ENCODE peak calls at places on chromosomes 12 and 14, in five cellular contexts. N, R, G, T and M are unnamed samples. For H3K36me3, the result is how much of the 10 kb centered on the place peaks cover.

GRCh38 chr12:754238-754816 is 1.9 kb downstream of the WNK1 start:
- DNase-seq in N (no peak), R (no peak), G (no peak), T (no peak), M (no peak)

GRCh38 chr12:110185626-110186025 is 61.5 kb downstream of the IFT81 start:
- DNase-seq in N (no peak), R (no peak), G (no peak), T (no peak), M (no peak)

GRCh38 chr12:57127710-57128518 is at the start of gene LRP1:
- DNase-seq in N (peak), R (peak), G (peak), T (no peak), M (peak)

GRCh38 chr12:94074216-94074969 is 74.0 kb upstream of the PLXNC1 start:
- DNase-seq in N (no peak), R (peak), G (no peak), T (peak), M (no peak)

GRCh38 chr12:130880411-130880885 is 8.6 kb downstream of the RAN start:
- DNase-seq in N (peak), R (no peak), G (peak), T (no peak), M (peak)

GRCh38 chr14:54366726-54367707 is 29.8 kb upstream of the CDKN3 start:
- DNase-seq in N (no peak), R (no peak), G (peak), T (no peak), M (no peak)

GRCh38 chr12:113184098-113184899 is 979 bp downstream of the DDX54 start:
- DNase-seq in N (no peak), R (no peak), G (no peak), T (no peak), M (no peak)

GRCh38 chr14:57199911-57200310 is 68.8 kb downstream of the EXOC5 start:
- DNase-seq in N (no peak), R (no peak), G (no peak), T (no peak), M (no peak)

GRCh38 chr14:103593577-103593976 is 30.8 kb downstream of the COA8 start:
- DNase-seq in N (peak), R (no peak), G (no peak), T (no peak), M (peak)

GRCh38 chr14:24398943-24399801 is at the start of gene NYNRIN:
- DNase-seq in N (peak), R (peak), G (peak), T (no peak), M (no peak)

DNA sequence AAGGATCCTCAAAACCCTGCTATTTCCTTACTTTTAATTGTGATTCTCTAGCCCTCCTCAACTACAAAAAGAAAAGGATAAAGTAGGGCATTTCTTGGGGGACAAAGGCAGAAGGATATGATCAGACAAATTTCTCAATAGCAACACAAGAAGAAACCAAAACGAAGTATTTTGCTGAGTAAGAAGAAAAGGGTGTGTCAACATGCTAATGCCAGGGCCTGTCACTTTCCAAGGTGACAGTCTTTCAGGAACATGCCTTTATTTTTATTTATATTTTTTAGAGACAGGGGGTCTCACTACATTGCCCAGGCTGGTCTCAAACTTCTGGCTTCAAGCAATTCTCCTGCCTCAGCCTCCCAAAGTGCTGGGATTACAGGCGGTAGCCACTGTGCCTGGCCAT is 39.8 kb downstream of the CBX5 start:
- DNase-seq in N (no peak), R (no peak), G (no peak), T (no peak), M (no peak)
- H3K36me3 ChIP-seq in N (under half), R (under half), G (half or more), T (under half), M (under half)

DNA sequence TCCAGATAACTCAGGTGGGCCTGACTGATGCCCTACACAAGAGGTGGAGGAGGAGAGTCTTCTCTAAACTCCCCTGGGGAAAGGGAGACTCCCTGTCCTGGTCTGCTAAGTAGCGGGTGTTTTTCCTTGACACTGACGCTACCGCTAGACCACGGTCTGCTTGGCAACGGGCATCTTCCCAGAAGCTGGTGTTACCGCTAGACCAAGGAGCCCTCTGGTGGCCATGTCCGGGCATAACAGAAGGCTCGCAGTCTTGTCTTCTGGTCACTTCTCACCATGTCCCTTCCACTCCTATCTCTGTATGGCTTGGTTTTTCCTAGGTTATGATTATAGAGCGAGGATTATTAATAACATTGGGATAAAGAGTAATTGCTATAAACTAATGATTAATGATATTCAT is 965.5 kb downstream of the TMEM121 start:
- DNase-seq in N (peak), R (no peak), G (peak), T (no peak), M (no peak)
- TF ChIP-seq CTCF in N (no peak), R (no peak), G (peak), T (no peak), M (peak)

GRCh38 chr12:121573949-121574520 is 6.8 kb downstream of the KDM2B start:
- DNase-seq in N (no peak), R (no peak), G (no peak), T (no peak), M (no peak)
- H3K36me3 ChIP-seq in N (under half), R (under half), G (half or more), T (under half), M (under half)

DNA sequence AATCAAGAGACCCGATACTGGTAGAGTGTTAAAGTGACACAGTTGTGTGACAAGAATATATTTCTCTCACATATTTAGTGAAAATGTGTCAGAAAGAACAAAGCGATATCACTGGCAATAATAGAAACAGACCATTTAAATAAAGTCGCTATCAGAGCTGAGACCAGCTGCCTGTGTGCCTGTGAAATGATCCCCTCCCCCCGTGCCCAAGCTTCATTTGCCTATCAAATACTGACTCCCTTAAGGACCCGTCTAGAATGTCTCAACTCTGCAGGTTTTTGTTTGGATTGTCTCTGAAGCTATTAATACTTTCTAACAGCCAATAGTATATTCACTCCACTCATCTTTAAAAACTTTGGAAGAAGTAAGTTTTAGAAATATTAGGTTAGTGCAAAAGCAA is 98.9 kb downstream of the EGLN3 start:
- DNase-seq in N (no peak), R (no peak), G (no peak), T (no peak), M (no peak)
- TF ChIP-seq CTCF in N (no peak), R (no peak), G (no peak), T (no peak), M (no peak)

GRCh38 chr12:124656214-124656516 is 88.8 kb upstream of the NCOR2 start:
- DNase-seq in N (no peak), R (no peak), G (no peak), T (no peak), M (no peak)
- H3K36me3 ChIP-seq in N (under half), R (under half), G (under half), T (under half), M (under half)

GRCh38 chr14:26004342-26004741 is 593.5 kb downstream of the NOVA1 start:
- DNase-seq in N (no peak), R (no peak), G (no peak), T (no peak), M (no peak)

GRCh38 chr14:26008290-26008689 is 589.5 kb downstream of the NOVA1 start:
- DNase-seq in N (no peak), R (no peak), G (peak), T (no peak), M (no peak)
- TF ChIP-seq CTCF in N (no peak), R (no peak), G (peak), T (no peak), M (no peak)